ENCODE peak calls at places on chromosome 16, in four cellular contexts. F is GF-D8, Z is ACHN, M is HT1080. N is an unnamed sample.

GRCh38 chr16:29809850-29810698 is 1.9 kb upstream of the PRRT2 start:
- DNase-seq in M (peak), Z (no peak), F (no peak), N (no peak)

GRCh38 chr16:27364493-27365141 is 37.4 kb upstream of the IL21R start:
- DNase-seq in M (no peak), F (no peak), Z (no peak), N (no peak)

GRCh38 chr16:5951486-5951885 is 853.9 kb upstream of the EEF2KMT start:
- DNase-seq in F (no peak), M (peak), Z (no peak), N (no peak)

GRCh38 chr16:66562409-66562808 is 3.8 kb upstream of the CMTM1 start:
- DNase-seq in Z (peak), F (no peak), M (no peak), N (no peak)

GRCh38 chr16:47375423-47375822 is 85.4 kb downstream of the ITFG1 start:
- DNase-seq in Z (no peak), M (peak), F (no peak), N (no peak)

GRCh38 chr16:88816736-88817535 is 5.2 kb upstream of the APRT start:
- DNase-seq in F (no peak), Z (no peak), M (no peak), N (no peak)

GRCh38 chr16:85357924-85358505 is 245.7 kb upstream of the CIBAR2 start:
- DNase-seq in M (no peak), Z (no peak), F (no peak), N (no peak)

GRCh38 chr16:47574091-47575054 is 113.2 kb downstream of the PHKB start:
- DNase-seq in Z (peak), F (no peak), M (peak), N (no peak)

GRCh38 chr16:50228364-50228868 is 37.9 kb upstream of the ADCY7 start:
- DNase-seq in F (no peak), M (no peak), Z (no peak), N (no peak)

GRCh38 chr16:88360999-88361398 is 21.8 kb upstream of the ZNF469 start:
- DNase-seq in Z (no peak), M (no peak), F (no peak), N (no peak)

GRCh38 chr16:22353188-22353919 is 21.1 kb downstream of the CDR2 start:
- DNase-seq in Z (peak), F (peak), M (peak), N (no peak)

GRCh38 chr16:73047221-73047535 is 750 bp downstream of the ZFHX3 start:
- DNase-seq in Z (no peak), F (no peak), M (no peak), N (no peak)

GRCh38 chr16:50297301-50298074 is 31.1 kb downstream of the ADCY7 start:
- DNase-seq in F (no peak), Z (no peak), M (no peak), N (no peak)

GRCh38 chr16:57797216-57797525 is 5.1 kb downstream of the KIFC3 start:
- DNase-seq in M (no peak), F (no peak), Z (no peak), N (no peak)

GRCh38 chr16:80580109-80580832 is 39.5 kb downstream of the DYNLRB2 start:
- DNase-seq in Z (no peak), F (no peak), M (peak), N (no peak)

GRCh38 chr16:5056347-5056746 is 9.4 kb downstream of the C16orf89 start:
- DNase-seq in F (no peak), Z (no peak), M (no peak), N (no peak)

N was measured in ureter.